ENCODE peak calls at places on chromosomes 3 and 15, in five cellular contexts. G, N, K, V and A are unnamed samples.

GRCh38 chr15:74799255-74799842 is 13.3 kb upstream of the LMAN1L start:
- DNase-seq in G (peak), V (no peak), N (no peak), K (no peak), A (no peak)

GRCh38 chr3:41708176-41708575 is 253.7 kb downstream of the ULK4 start:
- DNase-seq in G (no peak), N (no peak), K (no peak), V (no peak), A (no peak)

GRCh38 chr3:27130796-27131195 is 238.4 kb downstream of the NEK10 start:
- DNase-seq in G (no peak), V (no peak), K (no peak), N (no peak), A (no peak)

GRCh38 chr15:57586661-57587404 is 4.9 kb upstream of the MYZAP start:
- DNase-seq in N (no peak), G (no peak), K (no peak), V (no peak), A (no peak)

GRCh38 chr3:127679534-127680145 is 6.9 kb downstream of the ABTB1 start:
- DNase-seq in G (peak), N (no peak), K (no peak), V (no peak), A (peak)

GRCh38 chr3:38989932-38990510 is 61.7 kb downstream of the SCN11A start:
- DNase-seq in N (no peak), V (no peak), G (no peak), K (no peak), A (no peak)

GRCh38 chr15:25171856-25172687 is 217.3 kb downstream of the SNRPN start:
- DNase-seq in G (no peak), V (no peak), K (no peak), N (no peak), A (no peak)

GRCh38 chr3:19757773-19758172 is 176.2 kb downstream of the EFHB start:
- DNase-seq in V (no peak), N (no peak), G (no peak), K (no peak), A (no peak)

GRCh38 chr3:99188936-99189335 is 287.4 kb upstream of the DCBLD2 start:
- DNase-seq in N (no peak), K (no peak), G (no peak), V (no peak), A (no peak)

GRCh38 chr3:61932499-61932898 is 371.1 kb downstream of the PTPRG start:
- DNase-seq in K (no peak), G (no peak), V (no peak), N (no peak), A (no peak)

GRCh38 chr3:141393151-141394076 is 25.1 kb downstream of the ZBTB38 start:
- DNase-seq in N (no peak), G (no peak), K (no peak), V (no peak), A (peak)

GRCh38 chr3:154970796-154971195 is 109.3 kb upstream of the MME start:
- DNase-seq in G (no peak), N (peak), K (peak), V (no peak), A (no peak)

GRCh38 chr3:59334585-59334984 is 284.8 kb upstream of the CFAP20DC start:
- DNase-seq in G (no peak), N (no peak), V (no peak), K (peak), A (no peak)

GRCh38 chr3:169812124-169812843 is 386 bp upstream of the LRRIQ4 start:
- DNase-seq in N (no peak), K (peak), V (no peak), G (peak), A (peak)

GRCh38 chr15:63157891-63158431 is 684 bp upstream of the RPS27L start:
- DNase-seq in K (peak), V (no peak), N (no peak), G (peak), A (peak)

GRCh38 chr15:60592386-60593339 is 113.7 kb upstream of the ICE2 start:
- DNase-seq in V (peak), N (no peak), K (no peak), G (peak), A (peak)

GRCh38 chr15:58465866-58466517 is 34.2 kb downstream of the LIPC start:
- DNase-seq in V (no peak), N (no peak), G (no peak), K (no peak), A (no peak)

GRCh38 chr3:58350627-58351013 is 17.9 kb downstream of the PXK start:
- DNase-seq in G (no peak), K (no peak), N (no peak), V (no peak), A (no peak)

GRCh38 chr15:70854669-70854976 is 666 bp upstream of the LARP6 start:
- DNase-seq in G (no peak), N (no peak), K (no peak), V (no peak), A (no peak)

GRCh38 chr3:190581041-190581501 is 67.2 kb downstream of the IL1RAP start:
- DNase-seq in N (no peak), V (no peak), G (no peak), K (no peak), A (no peak)